ENCODE peak calls at places on chromosomes 13 and 19, in five cellular contexts. H is psoas muscle, S is IMR-90, G is A549, W is colonic mucosa. Z is an unnamed sample.
A peak's percentile ranks its signal among the peaks of the same experiment; 100 is the strongest.

GRCh38 chr19:55437410-55437809 is 5.7 kb downstream of the SHISA7 start:
- DNase-seq in G (peak; percentile 87), W (peak; percentile 47), H (peak; percentile 60), S (peak; percentile 56), Z (no peak)

GRCh38 chr13:99542788-99543406 is 41.6 kb downstream of the TM9SF2 start:
- DNase-seq in S (no peak), H (no peak), G (no peak), W (no peak), Z (peak; percentile 17)

GRCh38 chr13:98112456-98112855 is 30.4 kb upstream of the FARP1 start:
- DNase-seq in H (no peak), S (no peak), G (no peak), W (no peak), Z (no peak)

GRCh38 chr13:20702945-20703784 is at the start of gene IL17D:
- DNase-seq in W (peak; percentile 44), G (no peak), H (peak; percentile 62), S (no peak), Z (peak; percentile 43)

GRCh38 chr13:112980441-112980840 is 11.4 kb downstream of the MCF2L start:
- DNase-seq in S (no peak), G (no peak), W (no peak), H (no peak), Z (no peak)

GRCh38 chr13:94346261-94347019 is 133.0 kb downstream of the DCT start:
- DNase-seq in H (no peak), S (no peak), G (no peak), W (no peak), Z (no peak)

GRCh38 chr19:12092065-12092867 is 27.7 kb downstream of the ZNF844 start:
- DNase-seq in W (peak; percentile 88), S (peak; percentile 86), H (peak; percentile 90), G (no peak), Z (peak; percentile 78)

GRCh38 chr19:45443462-45444317 is 20.0 kb upstream of the ERCC1 start:
- DNase-seq in G (peak; percentile 98), S (peak; percentile 82), W (peak; percentile 97), H (peak; percentile 98), Z (peak; percentile 98)

GRCh38 chr19:21569497-21569870 is 64.1 kb downstream of the ZNF429 start:
- DNase-seq in S (no peak), W (peak; percentile 57), G (no peak), H (no peak), Z (peak; percentile 32)

GRCh38 chr13:113123226-113124150 is 889 bp downstream of the F10 start:
- DNase-seq in H (no peak), W (no peak), S (no peak), G (no peak), Z (no peak)

GRCh38 chr13:107233541-107233940 is 665.6 kb upstream of the ARGLU1 start:
- DNase-seq in G (no peak), W (no peak), S (no peak), H (no peak), Z (no peak)

GRCh38 chr19:7815325-7815724 is 14.7 kb upstream of the EVI5L start:
- DNase-seq in S (no peak), W (no peak), G (no peak), H (no peak), Z (no peak)

GRCh38 chr19:5094768-5095567 is 126.1 kb downstream of the KDM4B start:
- DNase-seq in H (no peak), G (no peak), S (no peak), W (no peak), Z (no peak)

GRCh38 chr19:31276831-31277230 is 72.4 kb downstream of the TSHZ3 start:
- DNase-seq in H (no peak), G (no peak), W (no peak), S (no peak), Z (no peak)

GRCh38 chr19:11377237-11377636 is 2.8 kb downstream of the SWSAP1 start:
- DNase-seq in S (peak; percentile 94), H (no peak), W (no peak), G (peak; percentile 52), Z (peak; percentile 48)

GRCh38 chr13:39038569-39038898 is 278 bp downstream of the NHLRC3 start:
- DNase-seq in G (peak; percentile 10), W (peak; percentile 46), S (no peak), H (no peak), Z (peak; percentile 35)

GRCh38 chr19:38425810-38426466 is at the start of gene RASGRP4:
- DNase-seq in G (no peak), H (peak; percentile 66), S (no peak), W (peak; percentile 32), Z (peak; percentile 26)

GRCh38 chr19:10471909-10472308 is 31.2 kb downstream of the KEAP1 start:
- DNase-seq in W (no peak), H (no peak), G (peak; percentile 62), S (peak; percentile 47), Z (no peak)

GRCh38 chr13:98975822-98976261 is 2.0 kb downstream of the DOCK9 start:
- DNase-seq in S (no peak), G (no peak), H (no peak), W (no peak), Z (no peak)

GRCh38 chr19:9309974-9310446 is 372 bp upstream of the ZNF699 start:
- DNase-seq in G (peak; percentile 94), W (peak; percentile 95), S (peak; percentile 84), H (peak; percentile 91), Z (peak; percentile 91)

GRCh38 chr13:109779074-109779473 is 7.3 kb downstream of the IRS2 start:
- DNase-seq in G (no peak), H (no peak), S (no peak), W (no peak), Z (no peak)

GRCh38 chr13:62710766-62711165 is 1295.1 kb upstream of the PCDH20 start:
- DNase-seq in H (no peak), G (no peak), S (no peak), W (no peak), Z (no peak)

GRCh38 chr13:43783820-43784219 is 3.0 kb downstream of the ENOX1 start:
- DNase-seq in S (peak; percentile 8), H (no peak), W (no peak), G (peak; percentile 27), Z (no peak)

GRCh38 chr19:49421039-49421877 is 2.0 kb downstream of the PTH2 start:
- DNase-seq in S (peak; percentile 17), W (peak; percentile 56), H (peak; percentile 67), G (no peak), Z (peak; percentile 42)

GRCh38 chr13:76812206-76812882 is 73.9 kb downstream of the KCTD12 start:
- DNase-seq in S (no peak), W (no peak), G (no peak), H (peak; percentile 70), Z (no peak)

GRCh38 chr19:52786078-52786463 is 520 bp downstream of the ZNF600 start:
- DNase-seq in G (no peak), W (no peak), S (no peak), H (no peak), Z (peak; percentile 24)

GRCh38 chr19:43575955-43576451 is 402 bp downstream of the PINLYP start:
- DNase-seq in S (no peak), H (no peak), G (no peak), W (no peak), Z (no peak)

GRCh38 chr13:33284916-33285315 is 639 bp downstream of the STARD13 start:
- DNase-seq in W (no peak), H (no peak), S (no peak), G (no peak), Z (no peak)

GRCh38 chr13:35808846-35809245 is 322.3 kb downstream of the DCLK1 start:
- DNase-seq in W (no peak), S (no peak), H (no peak), G (no peak), Z (no peak)

GRCh38 chr19:39845621-39846175 is 481 bp downstream of the FBL start:
- DNase-seq in H (no peak), W (no peak), S (no peak), G (no peak), Z (no peak)

GRCh38 chr13:48647625-48648024 is 6.1 kb upstream of the CYSLTR2 start:
- DNase-seq in H (no peak), G (no peak), W (no peak), S (no peak), Z (peak; percentile 27)

GRCh38 chr13:99926014-99926731 is 45.4 kb downstream of the ZIC5 start:
- DNase-seq in G (peak; percentile 30), H (no peak), W (peak; percentile 47), S (peak; percentile 16), Z (peak; percentile 54)

GRCh38 chr13:112842343-112842856 is 126.6 kb upstream of the MCF2L start:
- DNase-seq in H (peak; percentile 80), S (no peak), W (no peak), G (no peak), Z (no peak)

GRCh38 chr19:42272535-42272897 is 3.5 kb downstream of the CIC start:
- DNase-seq in S (no peak), G (no peak), H (peak; percentile 54), W (no peak), Z (no peak)
- H3K4me3 ChIP-seq in S (no peak overlapping the region), G (no peak overlapping the region), H (no peak overlapping the region), W (no peak overlapping the region), Z (no peak overlapping the region)

GRCh38 chr19:1833540-1833939 is 14.7 kb downstream of the REXO1 start:
- DNase-seq in W (no peak), S (no peak), H (no peak), G (no peak), Z (no peak)

GRCh38 chr19:1829958-1830357 is 17.9 kb upstream of the ATP8B3 start:
- DNase-seq in G (no peak), S (no peak), W (no peak), H (no peak), Z (no peak)

GRCh38 chr19:1830978-1831377 is 17.3 kb downstream of the REXO1 start:
- DNase-seq in H (no peak), S (no peak), W (no peak), G (no peak), Z (no peak)

GRCh38 chr19:1830568-1830967 is 17.7 kb downstream of the REXO1 start:
- DNase-seq in W (no peak), H (no peak), G (no peak), S (no peak), Z (no peak)

GRCh38 chr19:1832046-1832663 is 16.1 kb downstream of the REXO1 start:
- DNase-seq in S (no peak), G (no peak), W (no peak), H (no peak), Z (no peak)
- H3K4me1 ChIP-seq in S (no peaks in the 10 kb centered on the region), G (no peaks in the 10 kb centered on the region), W (no peaks in the 10 kb centered on the region), H (no peaks in the 10 kb centered on the region), Z (peaks cover 19% of the 10 kb centered on the region)

GRCh38 chr19:50567052-50567841 is 988 bp downstream of the LRRC4B start:
- DNase-seq in S (no peak), W (no peak), G (peak; percentile 50), H (no peak), Z (no peak)
- H3K4me3 ChIP-seq in S (no peak overlapping the region), W (no peak overlapping the region), G (peak overlapping the region; percentile 55), H (no peak overlapping the region), Z (no peak overlapping the region)

DNA sequence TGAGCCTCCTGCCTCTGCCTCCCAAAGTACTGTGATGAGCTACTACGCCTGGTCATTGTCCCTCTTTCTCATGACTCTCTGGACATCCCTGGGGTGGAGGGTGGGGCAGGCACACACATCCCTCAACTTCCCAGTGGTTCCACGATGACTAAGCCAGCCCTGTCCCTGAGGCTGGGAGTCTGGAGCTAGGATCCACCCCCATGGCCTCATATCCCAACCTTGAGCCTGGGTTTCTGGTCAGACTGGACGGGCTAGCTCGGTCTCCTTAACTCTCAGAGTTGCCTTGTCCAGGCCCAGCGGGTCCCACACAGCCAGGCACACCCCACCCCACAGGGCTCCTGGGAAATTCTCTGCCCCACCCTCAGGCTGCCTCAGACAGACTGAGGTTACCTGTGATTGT is 19.6 kb downstream of the IER2 start:
- DNase-seq in G (peak; percentile 89), S (peak; percentile 65), H (no peak), W (peak; percentile 83), Z (peak; percentile 60)
- H3K4me1 ChIP-seq in G (peaks cover 79% of the 10 kb centered on the region), S (peaks cover 25% of the 10 kb centered on the region), H (peaks cover 18% of the 10 kb centered on the region), W (peaks cover 36% of the 10 kb centered on the region), Z (peaks cover 60% of the 10 kb centered on the region)